ENCODE peak calls at places on chromosomes 2 and 18, in seven cellular contexts. I is EH; A is GM23338; H is nucleus accumbens; M is activated CD4-positive, CD25-positive, alpha-beta regulatory T cell; P is AG08396; V is stimulated activated effector memory CD8-positive, alpha-beta T cell treated with anti-CD3 and anti-CD28 coated beads, Interleukin-12 subunit alpha, Interleukin-12 subunit beta, amount 100 ng/mL, for 72 hours. W is an unnamed sample.

GRCh38 chr18:9919564-9920232 is 5.9 kb downstream of the VAPA start:
- DNase-seq in I (no peak), A (no peak), H (no peak), M (no peak), P (no peak), V (no peak), W (no peak)

GRCh38 chr2:170354855-170355649 is 177.1 kb downstream of the MYO3B start:
- DNase-seq in I (no peak), A (no peak), H (no peak), M (no peak), P (no peak), V (no peak), W (no peak)

GRCh38 chr2:105294046-105294445 is 35.5 kb downstream of the TGFBRAP1 start:
- DNase-seq in I (no peak), A (no peak), H (no peak), M (no peak), P (no peak), V (no peak), W (no peak)

GRCh38 chr2:187188783-187189631 is 259.0 kb downstream of the CALCRL start:
- DNase-seq in I (no peak), A (no peak), H (no peak), M (no peak), P (no peak), V (no peak), W (no peak)

GRCh38 chr2:193885419-193885818 is 1690.7 kb upstream of the TMEFF2 start:
- DNase-seq in I (no peak), A (no peak), H (no peak), M (no peak), P (no peak), V (no peak), W (no peak)

GRCh38 chr2:54653572-54654204 is 69.8 kb upstream of the EML6 start:
- DNase-seq in I (no peak), A (peak), H (no peak), M (no peak), P (no peak), V (no peak), W (no peak)

GRCh38 chr18:40531061-40531460 is 1424.0 kb upstream of the PIK3C3 start:
- DNase-seq in I (no peak), A (no peak), H (no peak), M (no peak), P (no peak), V (no peak), W (no peak)

GRCh38 chr2:25341753-25342371 is at the start of gene DNMT3A:
- DNase-seq in I (peak), A (peak), H (peak), M (no peak), P (peak), V (peak), W (peak)

GRCh38 chr2:209147981-209148380 is 275.9 kb upstream of the MAP2 start:
- DNase-seq in I (no peak), A (no peak), H (no peak), M (no peak), P (no peak), V (no peak), W (no peak)

GRCh38 chr2:188969236-188970032 is 4.7 kb upstream of the COL3A1 start:
- DNase-seq in I (peak), A (no peak), H (no peak), M (no peak), P (peak), V (no peak), W (no peak)

GRCh38 chr18:5998907-5999306 is 103.6 kb upstream of the TMEM200C start:
- DNase-seq in I (no peak), A (no peak), H (no peak), M (no peak), P (no peak), V (no peak), W (no peak)

GRCh38 chr2:164954954-164955701 is at the start of gene SLC38A11:
- DNase-seq in I (peak), A (peak), H (no peak), M (no peak), P (peak), V (no peak), W (no peak)

GRCh38 chr18:12391487-12392136 is 14.6 kb upstream of the AFG3L2 start:
- DNase-seq in I (peak), A (peak), H (peak), M (no peak), P (peak), V (peak), W (no peak)

GRCh38 chr2:112682101-112682500 is 36.4 kb downstream of the SLC20A1 start:
- DNase-seq in I (no peak), A (no peak), H (no peak), M (no peak), P (no peak), V (no peak), W (no peak)

GRCh38 chr2:101827246-101827645 is 129.7 kb downstream of the MAP4K4 start:
- DNase-seq in I (peak), A (no peak), H (no peak), M (no peak), P (peak), V (no peak), W (no peak)

GRCh38 chr2:215879977-215880940 is 133.1 kb downstream of the MREG start:
- DNase-seq in I (no peak), A (no peak), H (no peak), M (no peak), P (no peak), V (peak), W (no peak)

GRCh38 chr2:224669449-224669848 is 46.7 kb downstream of the CCDC195 start:
- DNase-seq in I (no peak), A (no peak), H (no peak), M (no peak), P (no peak), V (no peak), W (no peak)

GRCh38 chr2:17584689-17585088 is 44.2 kb downstream of the VSNL1 start:
- DNase-seq in I (no peak), A (no peak), H (no peak), M (no peak), P (no peak), V (peak), W (no peak)

GRCh38 chr2:200615247-200615646 is 29.4 kb downstream of the AOX1 start:
- DNase-seq in I (peak), A (no peak), H (no peak), M (no peak), P (peak), V (no peak), W (peak)

GRCh38 chr2:160646684-160647444 is 153.3 kb upstream of the RBMS1 start:
- DNase-seq in I (no peak), A (peak), H (no peak), M (no peak), P (no peak), V (no peak), W (no peak)

GRCh38 chr2:55843096-55843991 is 80.2 kb downstream of the EFEMP1 start:
- DNase-seq in I (peak), A (no peak), H (no peak), M (no peak), P (peak), V (no peak), W (no peak)

GRCh38 chr2:38598991-38599295 is 3.8 kb downstream of the HNRNPLL start:
- DNase-seq in I (peak), A (no peak), H (no peak), M (no peak), P (no peak), V (no peak), W (no peak)

GRCh38 chr2:222776792-222777191 is 84.0 kb upstream of the ACSL3 start:
- DNase-seq in I (no peak), A (no peak), H (no peak), M (no peak), P (no peak), V (no peak), W (no peak)

GRCh38 chr2:161352718-161353117 is 44.5 kb downstream of the PSMD14 start:
- DNase-seq in I (no peak), A (no peak), H (no peak), M (no peak), P (no peak), V (no peak), W (no peak)

GRCh38 chr18:61569176-61569892 is 236.1 kb downstream of the CDH20 start:
- DNase-seq in I (peak), A (peak), H (no peak), M (no peak), P (peak), V (no peak), W (no peak)

GRCh38 chr18:2906522-2907458 is 60.0 kb downstream of the EMILIN2 start:
- DNase-seq in I (peak), A (peak), H (no peak), M (peak), P (peak), V (peak), W (peak)

GRCh38 chr18:519019-519879 is 18.7 kb upstream of the COLEC12 start:
- DNase-seq in I (peak), A (no peak), H (no peak), M (no peak), P (peak), V (no peak), W (no peak)

GRCh38 chr18:3250237-3251107 is 2.9 kb downstream of the MYL12A start:
- DNase-seq in I (peak), A (no peak), H (no peak), M (no peak), P (peak), V (no peak), W (no peak)

GRCh38 chr2:133506962-133507361 is 61.3 kb downstream of the NCKAP5 start:
- DNase-seq in I (no peak), A (no peak), H (no peak), M (no peak), P (no peak), V (no peak), W (no peak)

GRCh38 chr2:195782156-195782555 is 125.1 kb downstream of the SLC39A10 start:
- DNase-seq in I (peak), A (no peak), H (no peak), M (no peak), P (peak), V (no peak), W (no peak)

GRCh38 chr2:198775737-198776136 is 682.0 kb downstream of the SATB2 start:
- DNase-seq in I (no peak), A (no peak), H (no peak), M (no peak), P (no peak), V (no peak), W (no peak)

GRCh38 chr2:175275499-175275898 is 94.0 kb upstream of the ATP5MC3 start:
- DNase-seq in I (no peak), A (no peak), H (no peak), M (no peak), P (no peak), V (no peak), W (no peak)

GRCh38 chr2:240304746-240305161 is 130.7 kb upstream of the GPC1 start:
- DNase-seq in I (no peak), A (no peak), H (no peak), M (no peak), P (no peak), V (no peak), W (peak)

GRCh38 chr2:158998486-158999248 is 30.2 kb downstream of the TANC1 start:
- DNase-seq in I (peak), A (no peak), H (no peak), M (no peak), P (peak), V (no peak), W (no peak)

GRCh38 chr2:15241929-15242328 is 319.2 kb downstream of the NBAS start:
- DNase-seq in I (no peak), A (no peak), H (no peak), M (no peak), P (no peak), V (no peak), W (no peak)

GRCh38 chr2:241110089-241110606 is 8.1 kb upstream of the MTERF4 start:
- DNase-seq in I (no peak), A (no peak), H (no peak), M (no peak), P (no peak), V (no peak), W (no peak)

GRCh38 chr2:74186038-74186437 is 7.4 kb upstream of the MOB1A start:
- DNase-seq in I (no peak), A (no peak), H (no peak), M (no peak), P (no peak), V (peak), W (no peak)

GRCh38 chr18:63112681-63113080 is 206.9 kb downstream of the BCL2 start:
- DNase-seq in I (no peak), A (no peak), H (no peak), M (no peak), P (no peak), V (no peak), W (no peak)